ENCODE peak calls at places on chromosomes 11 and 22, in ten cellular contexts. I is cardiac muscle cell, N is esophagus muscularis mucosa, L is sigmoid colon, Y is K562, H is type B pancreatic cell, R is AG04450, F is progenitor cell of endocrine pancreas, E is psoas muscle, Z is upper lobe of right lung. B is an unnamed sample.

GRCh38 chr11:72813740-72814138 is 472 bp upstream of the ATG16L2 start:
- DNase-seq in I (peak), N (peak), L (peak), Y (peak), H (no peak), R (no peak), F (no peak), E (peak), Z (peak), B (peak)

GRCh38 chr22:38126928-38127668 is 16.6 kb upstream of the BAIAP2L2 start:
- DNase-seq in I (no peak), N (no peak), L (no peak), Y (peak), H (no peak), R (no peak), F (no peak), E (no peak), Z (no peak), B (no peak)

GRCh38 chr11:79857404-79857803 is 416.6 kb upstream of the TENM4 start:
- DNase-seq in I (peak), N (no peak), L (no peak), Y (no peak), H (no peak), R (no peak), F (no peak), E (no peak), Z (no peak), B (no peak)

GRCh38 chr22:32079110-32080089 is 36.3 kb downstream of the SLC5A1 start:
- DNase-seq in I (peak), N (peak), L (no peak), Y (no peak), H (no peak), R (peak), F (no peak), E (no peak), Z (no peak), B (no peak)

GRCh38 chr11:18706330-18707243 is 8.0 kb downstream of the TMEM86A start:
- DNase-seq in I (peak), N (no peak), L (peak), Y (no peak), H (no peak), R (no peak), F (no peak), E (peak), Z (no peak), B (no peak)

GRCh38 chr11:2580061-2580421 is 119.8 kb downstream of the KCNQ1OT1 start:
- DNase-seq in I (no peak), N (no peak), L (no peak), Y (no peak), H (no peak), R (no peak), F (no peak), E (no peak), Z (peak), B (peak)

GRCh38 chr11:61814242-61814957 is 2.4 kb downstream of the FADS1 start:
- DNase-seq in I (no peak), N (no peak), L (no peak), Y (no peak), H (no peak), R (no peak), F (no peak), E (no peak), Z (no peak), B (no peak)

GRCh38 chr11:59088164-59088563 is 2.1 kb downstream of the GLYATL1B start:
- DNase-seq in I (no peak), N (no peak), L (no peak), Y (no peak), H (no peak), R (no peak), F (no peak), E (no peak), Z (no peak), B (no peak)

GRCh38 chr22:31123292-31123602 is 481 bp downstream of the INPP5J start:
- DNase-seq in I (no peak), N (no peak), L (no peak), Y (no peak), H (no peak), R (no peak), F (no peak), E (peak), Z (no peak), B (no peak)

GRCh38 chr11:1351278-1351937 is 38.3 kb upstream of the BRSK2 start:
- DNase-seq in I (no peak), N (no peak), L (peak), Y (peak), H (no peak), R (no peak), F (no peak), E (peak), Z (peak), B (no peak)

GRCh38 chr11:117786099-117786870 is 10.7 kb downstream of the DSCAML1 start:
- DNase-seq in I (no peak), N (no peak), L (no peak), Y (no peak), H (no peak), R (no peak), F (no peak), E (no peak), Z (no peak), B (no peak)

GRCh38 chr11:118143661-118144185 is 8.9 kb downstream of the SCN4B start:
- DNase-seq in I (no peak), N (no peak), L (peak), Y (no peak), H (no peak), R (no peak), F (no peak), E (peak), Z (peak), B (peak)

GRCh38 chr11:9750551-9750950 is 86.7 kb downstream of the SWAP70 start:
- DNase-seq in I (no peak), N (no peak), L (no peak), Y (no peak), H (no peak), R (no peak), F (no peak), E (no peak), Z (no peak), B (no peak)

GRCh38 chr11:9747229-9747628 is 83.4 kb downstream of the SWAP70 start:
- DNase-seq in I (no peak), N (no peak), L (no peak), Y (no peak), H (no peak), R (no peak), F (no peak), E (no peak), Z (no peak), B (no peak)

GRCh38 chr11:9748361-9748970 is 84.6 kb downstream of the SWAP70 start:
- DNase-seq in I (peak), N (no peak), L (peak), Y (peak), H (no peak), R (no peak), F (no peak), E (no peak), Z (peak), B (no peak)

GRCh38 chr11:9745411-9746211 is 81.7 kb downstream of the SWAP70 start:
- DNase-seq in I (no peak), N (no peak), L (no peak), Y (no peak), H (no peak), R (no peak), F (no peak), E (no peak), Z (no peak), B (no peak)

GRCh38 chr11:9747816-9748215 is 83.9 kb downstream of the SWAP70 start:
- DNase-seq in I (no peak), N (no peak), L (peak), Y (no peak), H (no peak), R (no peak), F (no peak), E (no peak), Z (no peak), B (no peak)
- TF ChIP-seq CTCF in I (no peak), N (peak), L (no peak), Y (no peak), H (no peak), R (no peak), F (no peak), E (no peak), Z (no peak), B (no peak)

GRCh38 chr22:45831394-45831793 is 145.6 kb downstream of the WNT7B start:
- DNase-seq in I (no peak), N (no peak), L (no peak), Y (no peak), H (no peak), R (no peak), F (no peak), E (no peak), Z (no peak), B (no peak)
- TF ChIP-seq CTCF in I (peak), N (peak), L (peak), Y (no peak), H (peak), R (peak), F (no peak), E (peak), Z (peak), B (no peak)

GRCh38 chr22:49933236-49933921 is 14.9 kb downstream of the CRELD2 start:
- DNase-seq in I (no peak), N (peak), L (peak), Y (no peak), H (no peak), R (no peak), F (no peak), E (peak), Z (peak), B (no peak)
- TF ChIP-seq CTCF in I (no peak), N (no peak), L (no peak), Y (no peak), H (no peak), R (no peak), F (no peak), E (no peak), Z (no peak), B (no peak)

GRCh38 chr11:76672431-76673163 is 2.0 kb upstream of the LRRC32 start:
- DNase-seq in I (no peak), N (no peak), L (no peak), Y (no peak), H (no peak), R (no peak), F (no peak), E (peak), Z (no peak), B (no peak)

GRCh38 chr11:76673164-76674142 is 2.9 kb upstream of the LRRC32 start:
- DNase-seq in I (no peak), N (no peak), L (no peak), Y (no peak), H (no peak), R (no peak), F (no peak), E (peak), Z (no peak), B (no peak)

GRCh38 chr11:76671626-76672309 is 1.2 kb upstream of the LRRC32 start:
- DNase-seq in I (no peak), N (no peak), L (no peak), Y (no peak), H (no peak), R (no peak), F (no peak), E (peak), Z (peak), B (no peak)

GRCh38 chr11:76677010-76677771 is 6.6 kb upstream of the LRRC32 start:
- DNase-seq in I (no peak), N (no peak), L (no peak), Y (no peak), H (no peak), R (no peak), F (no peak), E (no peak), Z (no peak), B (no peak)

GRCh38 chr11:76674517-76675400 is 4.2 kb upstream of the LRRC32 start:
- DNase-seq in I (peak), N (no peak), L (no peak), Y (no peak), H (no peak), R (no peak), F (no peak), E (no peak), Z (no peak), B (no peak)
- TF ChIP-seq CTCF in I (no peak), N (no peak), L (no peak), Y (peak), H (peak), R (no peak), F (no peak), E (no peak), Z (no peak), B (no peak)

B was measured in omental fat pad.